ENCODE peak calls at places on chromosomes 6 and 20, in five cellular contexts. One of them, this sample, is unnamed.
A peak's percentile ranks its signal among the peaks of the same experiment; 100 is the strongest.

GRCh38 chr6:162108041-162108440 is 619.5 kb downstream of the PRKN start:
- DNase-seq in SW 1271: no peak
- DNase-seq in memory B cell: no peak
- DNase-seq in fibroblast of lung: no peak
- DNase-seq in left cardiac atrium: no peak
- DNase-seq in this sample: no peak

GRCh38 chr20:45341939-45342862 is 6.0 kb downstream of the SDC4 start:
- DNase-seq in memory B cell: no peak
- DNase-seq in left cardiac atrium: peak; percentile 73
- DNase-seq in fibroblast of lung: peak; percentile 79
- DNase-seq in SW 1271: no peak
- DNase-seq in this sample: peak; percentile 85

GRCh38 chr20:18504479-18505060 is 3.2 kb upstream of the SEC23B start:
- DNase-seq in SW 1271: no peak
- DNase-seq in memory B cell: no peak
- DNase-seq in fibroblast of lung: peak; percentile 13
- DNase-seq in left cardiac atrium: peak; percentile 67
- DNase-seq in this sample: no peak

GRCh38 chr6:56954389-56955170 is at the start of gene BEND6:
- DNase-seq in SW 1271: no peak
- DNase-seq in left cardiac atrium: peak; percentile 49
- DNase-seq in fibroblast of lung: peak; percentile 89
- DNase-seq in memory B cell: no peak
- DNase-seq in this sample: peak; percentile 61

GRCh38 chr6:169589293-169589692 is 112.5 kb downstream of the WDR27 start:
- DNase-seq in left cardiac atrium: no peak
- DNase-seq in fibroblast of lung: peak; percentile 85
- DNase-seq in SW 1271: no peak
- DNase-seq in memory B cell: peak; percentile 24
- DNase-seq in this sample: no peak

GRCh38 chr6:116518621-116519020 is 7.2 kb downstream of the CALHM5 start:
- DNase-seq in memory B cell: no peak
- DNase-seq in fibroblast of lung: peak; percentile 15
- DNase-seq in SW 1271: no peak
- DNase-seq in left cardiac atrium: peak; percentile 37
- DNase-seq in this sample: no peak

GRCh38 chr6:130744601-130745382 is 82.4 kb upstream of the SMLR1 start:
- DNase-seq in SW 1271: no peak
- DNase-seq in memory B cell: no peak
- DNase-seq in fibroblast of lung: no peak
- DNase-seq in left cardiac atrium: no peak
- DNase-seq in this sample: no peak

GRCh38 chr6:42255050-42255449 is 37.4 kb upstream of the MRPS10 start:
- DNase-seq in fibroblast of lung: no peak
- DNase-seq in memory B cell: no peak
- DNase-seq in SW 1271: no peak
- DNase-seq in left cardiac atrium: no peak
- DNase-seq in this sample: no peak

GRCh38 chr6:158417760-158418098 is 105.5 kb downstream of the TULP4 start:
- DNase-seq in left cardiac atrium: no peak
- DNase-seq in memory B cell: no peak
- DNase-seq in SW 1271: no peak
- DNase-seq in fibroblast of lung: peak; percentile 90
- DNase-seq in this sample: no peak

GRCh38 chr6:11585426-11586016 is 48.0 kb downstream of the TMEM170B start:
- DNase-seq in fibroblast of lung: peak; percentile 50
- DNase-seq in left cardiac atrium: no peak
- DNase-seq in memory B cell: no peak
- DNase-seq in SW 1271: no peak
- DNase-seq in this sample: peak; percentile 31

GRCh38 chr6:121887724-121888123 is 452.3 kb downstream of the GJA1 start:
- DNase-seq in memory B cell: no peak
- DNase-seq in SW 1271: no peak
- DNase-seq in fibroblast of lung: no peak
- DNase-seq in left cardiac atrium: no peak
- DNase-seq in this sample: no peak

GRCh38 chr6:125325586-125325985 is 23.8 kb upstream of the HDDC2 start:
- DNase-seq in memory B cell: no peak
- DNase-seq in left cardiac atrium: no peak
- DNase-seq in SW 1271: no peak
- DNase-seq in fibroblast of lung: peak; percentile 25
- DNase-seq in this sample: no peak

GRCh38 chr6:27495386-27496135 is 22.7 kb upstream of the ZNF184 start:
- DNase-seq in memory B cell: no peak
- DNase-seq in left cardiac atrium: peak; percentile 60
- DNase-seq in SW 1271: no peak
- DNase-seq in fibroblast of lung: peak; percentile 92
- DNase-seq in this sample: peak; percentile 37

GRCh38 chr6:30881987-30882763 is 2.1 kb upstream of the DDR1 start:
- DNase-seq in fibroblast of lung: peak; percentile 72
- DNase-seq in left cardiac atrium: no peak
- DNase-seq in memory B cell: no peak
- DNase-seq in SW 1271: no peak
- DNase-seq in this sample: peak; percentile 38

GRCh38 chr20:21534453-21534852 is 20.6 kb upstream of the NKX2-2 start:
- DNase-seq in SW 1271: no peak
- DNase-seq in memory B cell: no peak
- DNase-seq in fibroblast of lung: no peak
- DNase-seq in left cardiac atrium: no peak
- DNase-seq in this sample: no peak

GRCh38 chr20:38127011-38127621 is 38.0 kb downstream of the TGM2 start:
- DNase-seq in SW 1271: peak; percentile 85
- DNase-seq in fibroblast of lung: peak; percentile 92
- DNase-seq in memory B cell: no peak
- DNase-seq in left cardiac atrium: peak; percentile 58
- DNase-seq in this sample: no peak

GRCh38 chr20:59010321-59010994 is 3.4 kb upstream of the CTSZ start:
- DNase-seq in left cardiac atrium: no peak
- DNase-seq in SW 1271: no peak
- DNase-seq in memory B cell: no peak
- DNase-seq in fibroblast of lung: peak; percentile 63
- DNase-seq in this sample: no peak

GRCh38 chr6:43939281-43940070 is 169.5 kb downstream of the VEGFA start:
- DNase-seq in memory B cell: no peak
- DNase-seq in left cardiac atrium: no peak
- DNase-seq in SW 1271: no peak
- DNase-seq in fibroblast of lung: no peak
- DNase-seq in this sample: no peak

GRCh38 chr6:37372116-37372515 is 18.3 kb downstream of the RNF8 start:
- DNase-seq in memory B cell: no peak
- DNase-seq in fibroblast of lung: peak; percentile 44
- DNase-seq in left cardiac atrium: no peak
- DNase-seq in SW 1271: no peak
- DNase-seq in this sample: no peak

GRCh38 chr20:33893314-33893713 is 82.2 kb downstream of the CHMP4B start:
- DNase-seq in fibroblast of lung: peak; percentile 90
- DNase-seq in left cardiac atrium: no peak
- DNase-seq in SW 1271: peak; percentile 68
- DNase-seq in memory B cell: no peak
- DNase-seq in this sample: no peak

GRCh38 chr20:52536841-52537400 is 345.3 kb upstream of the ZFP64 start:
- DNase-seq in SW 1271: no peak
- DNase-seq in left cardiac atrium: no peak
- DNase-seq in memory B cell: no peak
- DNase-seq in fibroblast of lung: peak; percentile 45
- DNase-seq in this sample: no peak